ENCODE peak calls at places on chromosomes 3 and 15, in eight cellular contexts. D is HCT116, T is left ventricle myocardium inferior, X is colonic mucosa, G is mucosa of descending colon, B is mammary epithelial cell, H is cardiac muscle cell, Z is psoas muscle. K is an unnamed sample.

GRCh38 chr3:144119611-144120010 is 148.0 kb downstream of the DIPK2A start:
- DNase-seq in G (no peak), T (no peak), D (no peak), B (no peak), X (no peak), Z (no peak), H (no peak), K (no peak)

GRCh38 chr15:94105760-94106159 is 125.6 kb upstream of the MCTP2 start:
- DNase-seq in X (no peak), T (no peak), Z (no peak), H (no peak), B (peak; percentile 15), G (no peak), D (no peak), K (no peak)

GRCh38 chr3:47478022-47478421 is 2.3 kb upstream of the SCAP start:
- DNase-seq in T (no peak), G (no peak), H (no peak), D (no peak), B (no peak), Z (no peak), X (no peak), K (no peak)

GRCh38 chr15:52960283-52960682 is 170.1 kb upstream of the ONECUT1 start:
- DNase-seq in Z (no peak), D (no peak), X (no peak), H (no peak), T (no peak), G (no peak), B (no peak), K (no peak)

GRCh38 chr3:132256984-132257383 is 60.2 kb upstream of the ACP3 start:
- DNase-seq in H (peak; percentile 79), B (peak; percentile 37), G (no peak), D (peak; percentile 38), Z (no peak), T (no peak), X (peak; percentile 35), K (no peak)

GRCh38 chr15:101206173-101206572 is 45.7 kb downstream of the CHSY1 start:
- DNase-seq in D (no peak), Z (no peak), B (no peak), G (no peak), H (no peak), T (no peak), X (no peak), K (peak; percentile 65)

GRCh38 chr3:184110316-184110725 is 13.5 kb downstream of the HTR3E start:
- DNase-seq in D (peak; percentile 51), T (no peak), B (peak; percentile 37), X (no peak), Z (no peak), G (no peak), H (no peak), K (no peak)

GRCh38 chr3:52670621-52671521 is 14.8 kb downstream of the PBRM1 start:
- DNase-seq in G (no peak), X (no peak), Z (no peak), B (peak; percentile 100), H (no peak), D (peak; percentile 96), T (no peak), K (peak; percentile 24)

GRCh38 chr15:82079736-82080135 is 33.9 kb upstream of the MEX3B start:
- DNase-seq in B (no peak), T (no peak), H (no peak), X (no peak), Z (no peak), G (no peak), D (no peak), K (no peak)

GRCh38 chr3:126537116-126537729 is 13.3 kb downstream of the CHST13 start:
- DNase-seq in T (no peak), H (no peak), B (no peak), G (no peak), Z (no peak), D (no peak), X (no peak), K (no peak)

DNA sequence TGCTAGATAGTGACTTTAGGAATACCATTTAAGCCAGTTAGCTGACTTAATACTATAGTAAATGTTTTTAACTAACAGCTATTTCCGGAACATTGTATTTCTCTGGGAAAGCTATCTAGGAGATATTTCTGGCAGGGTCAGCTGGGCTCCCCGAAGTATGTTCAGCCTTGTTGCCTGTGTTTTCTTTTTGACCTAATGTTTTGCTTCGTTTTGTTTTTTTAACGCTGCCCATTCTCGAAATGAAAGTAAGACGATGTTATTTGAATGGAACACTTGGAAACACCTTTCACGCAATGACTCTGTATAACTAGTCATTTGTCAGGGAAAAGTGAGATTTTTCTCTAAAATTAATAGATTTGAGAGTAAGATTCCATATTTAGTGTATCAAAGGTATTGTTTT is 702.9 kb upstream of the NAALADL2 start:
- DNase-seq in Z (no peak), D (no peak), T (no peak), X (no peak), H (no peak), B (no peak), G (no peak), K (no peak)
- H3K4me3 ChIP-seq in Z (peak overlapping the region; percentile 21), D (no peak overlapping the region), T (peak overlapping the region; percentile 55), X (no peak overlapping the region), H (no peak overlapping the region), B (no peak overlapping the region), G (no peak overlapping the region), K (no peak overlapping the region)

GRCh38 chr3:143001369-143002082 is at the start of gene U2SURP:
- DNase-seq in H (peak; percentile 100), D (peak; percentile 97), X (peak; percentile 97), Z (peak; percentile 96), G (peak; percentile 94), B (peak; percentile 98), T (peak; percentile 96), K (peak; percentile 86)

GRCh38 chr3:143001034-143001368 is 369 bp upstream of the U2SURP start:
- DNase-seq in D (no peak), X (no peak), B (no peak), H (no peak), T (peak; percentile 63), Z (peak; percentile 67), G (no peak), K (no peak)

GRCh38 chr3:143004823-143005222 is 3.5 kb downstream of the U2SURP start:
- DNase-seq in H (no peak), Z (no peak), G (no peak), D (no peak), X (no peak), T (no peak), B (no peak), K (no peak)

GRCh38 chr3:143002083-143002712 is 828 bp downstream of the U2SURP start:
- DNase-seq in X (no peak), G (no peak), H (no peak), T (no peak), D (no peak), B (peak; percentile 41), Z (no peak), K (no peak)

GRCh38 chr3:143002727-143003126 is 1.4 kb downstream of the U2SURP start:
- DNase-seq in H (no peak), X (no peak), D (no peak), B (no peak), Z (no peak), G (no peak), T (no peak), K (no peak)
- H3K4me1 ChIP-seq in H (peaks cover 8% of the 10 kb centered on the region), X (no peaks in the 10 kb centered on the region), D (peaks cover 28% of the 10 kb centered on the region), B (peaks cover 17% of the 10 kb centered on the region), Z (peaks cover 56% of the 10 kb centered on the region), G (peaks cover 19% of the 10 kb centered on the region), T (peaks cover 78% of the 10 kb centered on the region), K (peaks cover 45% of the 10 kb centered on the region)

GRCh38 chr15:56053046-56053400 is 59.6 kb upstream of the NEDD4 start:
- DNase-seq in G (no peak), X (no peak), T (no peak), Z (no peak), D (no peak), H (no peak), B (no peak), K (no peak)
- TF ChIP-seq CTCF in G (peak; percentile 7), X (no peak), T (no peak), Z (no peak), D (no peak), H (no peak), B (no peak), K (peak; percentile 57)

GRCh38 chr3:17737591-17737990 is 4.8 kb downstream of the TBC1D5 start:
- DNase-seq in B (no peak), H (no peak), G (no peak), Z (no peak), T (no peak), X (no peak), D (no peak), K (no peak)

GRCh38 chr3:17733768-17734167 is 8.7 kb downstream of the TBC1D5 start:
- DNase-seq in G (no peak), B (no peak), H (no peak), Z (no peak), X (no peak), D (no peak), T (no peak), K (no peak)

GRCh38 chr3:17730318-17730967 is 12.0 kb downstream of the TBC1D5 start:
- DNase-seq in D (peak; percentile 53), B (no peak), H (peak; percentile 54), T (peak; percentile 27), G (peak; percentile 54), X (peak; percentile 65), Z (no peak), K (no peak)

GRCh38 chr3:17738219-17738618 is 4.2 kb downstream of the TBC1D5 start:
- DNase-seq in T (no peak), Z (no peak), X (no peak), H (no peak), B (no peak), D (no peak), G (no peak), K (no peak)

GRCh38 chr3:17733270-17733669 is 9.2 kb downstream of the TBC1D5 start:
- DNase-seq in G (no peak), H (no peak), Z (no peak), D (no peak), T (no peak), X (no peak), B (no peak), K (no peak)
- H3K4me3 ChIP-seq in G (no peak overlapping the region), H (no peak overlapping the region), Z (no peak overlapping the region), D (no peak overlapping the region), T (no peak overlapping the region), X (no peak overlapping the region), B (no peak overlapping the region), K (no peak overlapping the region)

DNA sequence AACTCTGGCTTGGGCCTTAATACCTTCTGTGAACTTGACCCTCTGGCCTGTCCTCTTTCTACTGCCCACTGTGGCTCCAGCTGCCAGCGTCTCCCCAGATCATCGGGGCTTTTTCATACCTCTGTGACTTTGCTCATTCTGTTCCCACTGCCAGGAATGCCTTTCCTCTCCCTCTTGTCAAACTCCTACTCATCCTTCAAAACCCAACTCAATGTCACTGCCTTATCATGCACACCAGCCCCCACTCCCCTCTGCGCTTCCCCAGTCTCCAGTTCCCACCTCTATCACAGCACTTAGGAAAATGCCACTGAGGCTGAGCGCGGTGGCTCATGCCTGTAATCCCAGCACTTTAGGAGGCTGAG is 4.9 kb downstream of the ANPEP start:
- DNase-seq in G (no peak), H (no peak), T (no peak), X (no peak), B (no peak), Z (no peak), D (no peak), K (no peak)
- H3K4me1 ChIP-seq in G (peaks cover 22% of the 10 kb centered on the region), H (no peaks in the 10 kb centered on the region), T (peaks cover 41% of the 10 kb centered on the region), X (peaks cover 4% of the 10 kb centered on the region), B (peaks cover 6% of the 10 kb centered on the region), Z (no peaks in the 10 kb centered on the region), D (peaks cover 21% of the 10 kb centered on the region), K (no peaks in the 10 kb centered on the region)

GRCh38 chr3:24981924-24982323 is 446.1 kb upstream of the RARB start:
- DNase-seq in Z (no peak), D (no peak), X (no peak), G (no peak), T (no peak), H (no peak), B (no peak), K (no peak)
- TF ChIP-seq CTCF in Z (no peak), D (no peak), X (no peak), G (no peak), T (no peak), H (no peak), B (no peak), K (no peak)

K was measured in CD8-positive, alpha-beta T cell.